ENCODE peak calls at places on chromosomes 16 and 17, in four cellular contexts. K is IMR-90, S is H1, A is mesendoderm. X is an unnamed sample.

GRCh38 chr17:40321502-40322416 is 12.8 kb downstream of the RARA start:
- DNase-seq in K (no peak), S (no peak), A (no peak), X (peak; percentile 33)

GRCh38 chr17:81027038-81027437 is 7.9 kb upstream of the BAIAP2 start:
- DNase-seq in K (no peak), S (no peak), A (no peak), X (no peak)

GRCh38 chr16:87812200-87812656 is 46.4 kb upstream of the KLHDC4 start:
- DNase-seq in K (no peak), S (no peak), A (no peak), X (no peak)

GRCh38 chr17:40561294-40561870 is 3.9 kb downstream of the CCR7 start:
- DNase-seq in K (no peak), S (no peak), A (no peak), X (no peak)

GRCh38 chr16:87043273-87044030 is 273.7 kb downstream of the C16orf95 start:
- DNase-seq in K (peak; percentile 64), S (no peak), A (no peak), X (no peak)

GRCh38 chr16:12208341-12209035 is 232.0 kb downstream of the SNX29 start:
- DNase-seq in K (no peak), S (no peak), A (no peak), X (no peak)

GRCh38 chr16:75502916-75503605 is 7.8 kb upstream of the CHST6 start:
- DNase-seq in K (no peak), S (no peak), A (no peak), X (no peak)

GRCh38 chr16:76900285-76901263 is 290.4 kb upstream of the MON1B start:
- DNase-seq in K (no peak), S (no peak), A (no peak), X (no peak)

GRCh38 chr16:52068447-52069074 is 478.4 kb downstream of the TOX3 start:
- DNase-seq in K (peak; percentile 10), S (peak; percentile 3), A (peak; percentile 70), X (peak; percentile 53)

GRCh38 chr17:1438593-1439083 is 17.4 kb downstream of the CRK start:
- DNase-seq in K (peak; percentile 89), S (no peak), A (peak; percentile 71), X (no peak)

GRCh38 chr17:70610161-70610560 is 440.8 kb downstream of the KCNJ2 start:
- DNase-seq in K (no peak), S (no peak), A (no peak), X (no peak)

GRCh38 chr17:73815474-73815873 is 171.2 kb upstream of the SDK2 start:
- DNase-seq in K (no peak), S (no peak), A (no peak), X (peak; percentile 57)

GRCh38 chr17:81428121-81428515 is 32.9 kb downstream of the BAHCC1 start:
- DNase-seq in K (no peak), S (no peak), A (no peak), X (no peak)

GRCh38 chr17:82281502-82282238 is 8.2 kb upstream of the CSNK1D start:
- DNase-seq in K (peak; percentile 33), S (no peak), A (no peak), X (no peak)

GRCh38 chr16:12503201-12503600 is 300.5 kb downstream of the CPPED1 start:
- DNase-seq in K (no peak), S (no peak), A (no peak), X (no peak)

GRCh38 chr17:4881761-4882555 is 17.4 kb upstream of the C17orf107 start:
- DNase-seq in K (peak; percentile 12), S (no peak), A (peak; percentile 72), X (peak; percentile 88)

GRCh38 chr17:5121186-5121841 is 5.5 kb downstream of the USP6 start:
- DNase-seq in K (no peak), S (no peak), A (no peak), X (peak; percentile 45)

GRCh38 chr16:7513429-7513828 is 180.8 kb downstream of the RBFOX1 start:
- DNase-seq in K (no peak), S (no peak), A (peak; percentile 68), X (peak; percentile 42)

GRCh38 chr16:71287454-71287853 is 1.7 kb downstream of the CMTR2 start:
- DNase-seq in K (no peak), S (no peak), A (no peak), X (no peak)

GRCh38 chr16:10971560-10971961 is 27.2 kb downstream of the CLEC16A start:
- DNase-seq in K (peak; percentile 92), S (no peak), A (peak; percentile 96), X (peak; percentile 72)

GRCh38 chr16:61792194-61792904 is 243.9 kb downstream of the CDH8 start:
- DNase-seq in K (no peak), S (no peak), A (peak; percentile 30), X (no peak)

GRCh38 chr16:27253526-27253930 is 15.0 kb downstream of the NSMCE1 start:
- DNase-seq in K (peak; percentile 92), S (no peak), A (no peak), X (no peak)

GRCh38 chr17:2655526-2655925 is 56.0 kb downstream of the CLUH start:
- DNase-seq in K (no peak), S (no peak), A (no peak), X (no peak)

GRCh38 chr17:19454074-19454473 is 43.0 kb downstream of the RNF112 start:
- DNase-seq in K (no peak), S (no peak), A (peak; percentile 67), X (no peak)

DNA sequence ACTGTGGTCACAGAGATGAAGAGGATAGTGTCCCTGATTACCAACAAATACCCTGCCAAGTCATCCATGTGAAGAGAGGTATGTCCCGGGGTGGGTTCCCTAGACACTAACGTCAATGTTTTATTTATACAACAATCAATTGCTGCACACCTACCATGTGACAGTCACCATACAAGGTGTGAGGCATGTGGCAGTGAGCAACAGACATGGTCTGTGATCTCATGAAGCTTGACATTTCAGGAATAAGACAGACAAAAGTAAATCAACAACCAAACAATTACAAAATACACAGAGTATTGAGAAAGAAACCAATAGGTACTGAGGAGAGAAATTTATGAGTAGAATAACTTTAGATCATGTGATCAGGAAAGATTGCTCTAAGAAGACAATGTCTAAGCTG is 268.6 kb downstream of the MRTFB start:
- DNase-seq in K (no peak), S (no peak), A (no peak), X (no peak)
- H3K4me1 ChIP-seq in K (peaks cover 4% of the 10 kb centered on the region), S (no peaks in the 10 kb centered on the region), A (no peaks in the 10 kb centered on the region), X (no peaks in the 10 kb centered on the region)

GRCh38 chr16:4706871-4707270 is 13.5 kb downstream of the NUDT16L1 start:
- DNase-seq in K (no peak), S (no peak), A (no peak), X (no peak)

GRCh38 chr16:4704491-4704890 is 11.1 kb downstream of the NUDT16L1 start:
- DNase-seq in K (no peak), S (no peak), A (no peak), X (no peak)

GRCh38 chr16:4702466-4702808 is 9.1 kb downstream of the NUDT16L1 start:
- DNase-seq in K (no peak), S (no peak), A (no peak), X (no peak)

GRCh38 chr16:4703906-4704305 is 10.5 kb downstream of the NUDT16L1 start:
- DNase-seq in K (no peak), S (no peak), A (no peak), X (no peak)

DNA sequence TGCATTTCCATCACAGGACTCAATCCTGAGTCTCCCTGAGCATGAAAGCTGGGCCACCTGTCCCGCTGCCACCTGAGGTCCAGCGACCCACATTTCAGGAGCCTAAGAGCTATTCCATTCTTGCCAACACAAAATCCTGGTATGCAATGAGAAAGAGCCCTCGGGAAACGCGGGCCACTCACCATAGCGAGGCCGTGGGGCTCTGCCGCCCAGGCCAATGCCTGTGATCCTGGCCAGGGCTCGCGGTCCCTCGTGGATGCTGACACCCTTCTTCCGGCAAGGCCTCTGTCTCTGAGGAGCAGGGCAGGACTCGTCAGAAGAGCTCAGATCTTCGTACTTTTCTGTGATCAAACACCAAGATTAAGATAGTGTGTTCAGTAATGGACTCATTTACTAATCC is 11.6 kb downstream of the NUDT16L1 start:
- DNase-seq in K (no peak), S (no peak), A (no peak), X (no peak)
- H3K56ac ChIP-seq in K (no peak overlapping the region), S (no peak overlapping the region), A (no peak overlapping the region), X (no peak overlapping the region)

GRCh38 chr17:77737442-77738265 is 220.8 kb upstream of the TNRC6C start:
- DNase-seq in K (no peak), S (no peak), A (no peak), X (peak; percentile 24)
- H3K27ac ChIP-seq in K (no peak overlapping the region), S (no peak overlapping the region), A (no peak overlapping the region), X (no peak overlapping the region)

GRCh38 chr17:7947651-7948050 is 15.6 kb downstream of the CNTROB start:
- DNase-seq in K (no peak), S (no peak), A (no peak), X (no peak)
- H3K4me1 ChIP-seq in K (no peaks in the 10 kb centered on the region), S (no peaks in the 10 kb centered on the region), A (no peaks in the 10 kb centered on the region), X (no peaks in the 10 kb centered on the region)

DNA sequence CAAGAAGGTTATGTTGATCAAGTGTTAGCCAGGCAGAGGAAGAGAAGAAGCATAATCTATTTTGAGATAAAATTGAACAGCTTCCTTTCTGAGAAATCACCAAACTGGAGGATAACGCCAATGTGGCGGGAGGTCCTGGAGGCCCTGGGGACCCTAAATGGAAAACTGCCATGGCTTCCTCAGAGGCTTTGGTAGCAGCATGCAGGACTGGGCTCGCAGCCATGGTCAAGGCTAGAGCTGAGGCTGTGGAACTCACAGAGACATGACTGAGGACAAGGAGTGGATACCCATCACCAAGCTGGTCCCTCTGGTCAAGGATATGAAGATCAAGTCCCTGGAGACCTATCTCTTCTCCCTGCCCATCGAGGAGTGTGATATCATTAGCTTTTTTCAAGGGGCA is 71.9 kb upstream of the HAS3 start:
- DNase-seq in K (no peak), S (no peak), A (no peak), X (no peak)
- H3K56ac ChIP-seq in K (no peak overlapping the region), S (no peak overlapping the region), A (no peak overlapping the region), X (no peak overlapping the region)

GRCh38 chr17:46031920-46032319 is 32.9 kb downstream of the STH start:
- DNase-seq in K (no peak), S (no peak), A (no peak), X (no peak)
- H3K27ac ChIP-seq in K (no peak overlapping the region), S (no peak overlapping the region), A (no peak overlapping the region), X (no peak overlapping the region)

GRCh38 chr16:57755726-57756423 is 20.3 kb downstream of the KATNB1 start:
- DNase-seq in K (no peak), S (no peak), A (no peak), X (peak; percentile 22)
- H3K4me1 ChIP-seq in K (peaks cover 2% of the 10 kb centered on the region), S (peaks cover 12% of the 10 kb centered on the region), A (peaks cover 2% of the 10 kb centered on the region), X (no peaks in the 10 kb centered on the region)

GRCh38 chr17:50988427-50988826 is 122.3 kb upstream of the TOB1 start:
- DNase-seq in K (no peak), S (no peak), A (no peak), X (no peak)
- H3K56ac ChIP-seq in K (no peak overlapping the region), S (no peak overlapping the region), A (no peak overlapping the region), X (no peak overlapping the region)

DNA sequence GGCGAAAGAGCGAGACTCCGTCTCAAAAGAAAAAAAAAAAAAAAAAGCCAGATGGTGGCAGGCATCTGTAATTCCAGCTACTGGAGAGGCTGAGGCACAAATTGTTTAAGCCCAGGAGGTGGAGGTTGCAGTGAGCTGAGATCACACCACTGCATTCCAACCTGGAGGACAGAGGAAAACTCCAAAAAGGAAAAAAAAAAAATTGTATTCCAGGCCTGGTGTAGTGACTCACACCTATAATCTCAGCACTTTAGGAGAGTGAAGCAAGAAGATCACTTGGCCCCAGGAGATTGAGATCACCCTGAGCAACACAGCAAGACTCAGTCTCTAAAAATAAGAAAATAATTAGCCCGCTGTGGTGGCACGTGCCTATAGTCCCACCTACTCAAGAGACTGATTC is 20.1 kb downstream of the HBQ1 start:
- DNase-seq in K (peak; percentile 78), S (no peak), A (peak; percentile 74), X (no peak)
- H3K27ac ChIP-seq in K (no peak overlapping the region), S (no peak overlapping the region), A (no peak overlapping the region), X (no peak overlapping the region)

X was measured in H9.